ENCODE peak calls at places on chromosomes 1 and 21, in six cellular contexts. B is GM04503, W is endothelial cell, O is Ammon's horn, N is left lobe of liver, Q is mucosa of gallbladder. J is an unnamed sample.

GRCh38 chr1:212721388-212722247 is 22.0 kb upstream of the BATF3 start:
- DNase-seq in N (no peak), W (no peak), B (peak), Q (no peak), O (no peak), J (peak)

GRCh38 chr1:202184750-202185460 is 8.7 kb upstream of the LGR6 start:
- DNase-seq in B (peak), N (peak), Q (peak), O (peak), W (peak), J (peak)

GRCh38 chr1:229204863-229205777 is 65.8 kb upstream of the RAB4A start:
- DNase-seq in W (peak), B (peak), Q (no peak), N (no peak), O (no peak), J (no peak)

GRCh38 chr1:44820945-44821715 is 12.8 kb downstream of the BTBD19 start:
- DNase-seq in W (no peak), Q (no peak), B (no peak), O (no peak), N (no peak), J (no peak)

GRCh38 chr1:182762536-182762935 is 27.0 kb upstream of the NPL start:
- DNase-seq in W (no peak), B (no peak), N (no peak), Q (no peak), O (peak), J (no peak)

GRCh38 chr1:23908453-23909341 is 4.5 kb downstream of the CNR2 start:
- DNase-seq in Q (no peak), B (no peak), O (no peak), N (no peak), W (no peak), J (peak)

GRCh38 chr1:113072141-113072756 is 749 bp upstream of the LRIG2 start:
- DNase-seq in Q (no peak), B (no peak), W (no peak), N (no peak), O (no peak), J (peak)

GRCh38 chr1:9143250-9143649 is 14.3 kb upstream of the GPR157 start:
- DNase-seq in Q (no peak), O (no peak), B (peak), N (no peak), W (no peak), J (no peak)

GRCh38 chr1:78177708-78178270 is 132.0 kb downstream of the GIPC2 start:
- DNase-seq in N (no peak), W (no peak), B (no peak), Q (no peak), O (no peak), J (no peak)

GRCh38 chr1:26468911-26469310 is 3.3 kb upstream of the HMGN2 start:
- DNase-seq in N (no peak), Q (no peak), O (peak), B (no peak), W (no peak), J (no peak)

GRCh38 chr1:21451981-21452411 is 12.1 kb downstream of the NBPF3 start:
- DNase-seq in Q (no peak), B (no peak), O (no peak), N (no peak), W (no peak), J (peak)

GRCh38 chr1:151340870-151341754 is 5.9 kb downstream of the RFX5 start:
- DNase-seq in O (peak), W (peak), B (peak), Q (peak), N (no peak), J (peak)

GRCh38 chr21:37166733-37167132 is 93.7 kb downstream of the TTC3 start:
- DNase-seq in W (no peak), B (no peak), Q (no peak), N (no peak), O (no peak), J (peak)

GRCh38 chr1:157289001-157289400 is 150.8 kb upstream of the ETV3 start:
- DNase-seq in B (no peak), W (no peak), N (no peak), O (no peak), Q (no peak), J (peak)

GRCh38 chr1:206915085-206915735 is 6.5 kb downstream of the FCMR start:
- DNase-seq in O (no peak), N (no peak), W (no peak), B (no peak), Q (no peak), J (no peak)

GRCh38 chr1:36475341-36475740 is 7.4 kb downstream of the CSF3R start:
- DNase-seq in B (no peak), N (no peak), W (no peak), O (no peak), Q (no peak), J (no peak)

GRCh38 chr1:174736831-174737230 is 262.9 kb upstream of the CACYBP start:
- DNase-seq in O (no peak), N (no peak), Q (no peak), W (no peak), B (no peak), J (no peak)

GRCh38 chr21:45102391-45102932 is 28.1 kb downstream of the ADARB1 start:
- DNase-seq in Q (no peak), B (peak), W (no peak), O (no peak), N (no peak), J (peak)

GRCh38 chr1:209829716-209830115 is 1.9 kb downstream of the UTP25 start:
- DNase-seq in N (no peak), B (no peak), Q (no peak), W (no peak), O (no peak), J (no peak)

GRCh38 chr1:203519053-203519770 is 25.3 kb downstream of the OPTC start:
- DNase-seq in B (no peak), N (no peak), Q (peak), W (no peak), O (no peak), J (peak)

GRCh38 chr1:164180824-164181223 is 378.2 kb upstream of the PBX1 start:
- DNase-seq in Q (no peak), O (no peak), W (no peak), B (no peak), N (no peak), J (no peak)

GRCh38 chr1:38962560-38962959 is 20.9 kb upstream of the RHBDL2 start:
- DNase-seq in B (no peak), Q (no peak), W (no peak), O (no peak), N (no peak), J (no peak)

GRCh38 chr1:196449459-196449858 is 158.8 kb downstream of the KCNT2 start:
- DNase-seq in B (no peak), N (no peak), Q (no peak), W (no peak), O (no peak), J (no peak)

GRCh38 chr21:28913071-28913470 is 79.6 kb downstream of the LTN1 start:
- DNase-seq in Q (no peak), O (no peak), W (no peak), N (no peak), B (no peak), J (no peak)

GRCh38 chr1:219324629-219325367 is 151.1 kb downstream of the LYPLAL1 start:
- DNase-seq in B (peak), O (no peak), W (no peak), N (no peak), Q (no peak), J (peak)

GRCh38 chr1:163056832-163057231 is 12.3 kb upstream of the RGS4 start:
- DNase-seq in N (no peak), O (no peak), W (no peak), Q (no peak), B (peak), J (no peak)

GRCh38 chr1:8004803-8005573 is 21.1 kb downstream of the ERRFI1 start:
- DNase-seq in Q (peak), N (peak), W (no peak), O (peak), B (peak), J (peak)

GRCh38 chr1:69572921-69573320 is 5.2 kb downstream of the LRRC7 start:
- DNase-seq in W (no peak), N (no peak), B (no peak), O (no peak), Q (no peak), J (peak)

GRCh38 chr21:16193758-16194606 is 464.2 kb downstream of the USP25 start:
- DNase-seq in Q (peak), W (peak), B (no peak), N (peak), O (peak), J (peak)

GRCh38 chr1:84598846-84599741 is 24.9 kb upstream of the CTBS start:
- DNase-seq in O (no peak), B (peak), W (no peak), N (no peak), Q (no peak), J (peak)

GRCh38 chr1:63795455-63795854 is 21.6 kb downstream of the ROR1 start:
- DNase-seq in O (no peak), W (no peak), B (no peak), Q (no peak), N (no peak), J (no peak)

GRCh38 chr1:106954830-106955229 is 101.6 kb upstream of the PRMT6 start:
- DNase-seq in Q (no peak), N (no peak), O (no peak), B (no peak), W (no peak), J (no peak)